ENCODE peak calls at places on chromosomes 2 and 18, in ten cellular contexts. Y is GM23338, R is right cardiac atrium, E is GM23248, D is Caco-2, H is esophagus squamous epithelium, J is upper lobe of right lung, X is mucosa of descending colon, Q is fibroblast of pulmonary artery, P is AG09309. L is an unnamed sample.

GRCh38 chr2:138811454-138811853 is 31.3 kb upstream of the NXPH2 start:
- DNase-seq in Y (no peak), R (no peak), E (no peak), D (no peak), H (no peak), J (no peak), X (no peak), Q (no peak), P (no peak), L (no peak)

GRCh38 chr2:232455426-232456255 is at the start of gene ALPI:
- DNase-seq in Y (no peak), R (no peak), E (no peak), D (peak), H (no peak), J (peak), X (peak), Q (no peak), P (no peak), L (no peak)

GRCh38 chr2:216181351-216181750 is 72.2 kb downstream of the XRCC5 start:
- DNase-seq in Y (no peak), R (no peak), E (no peak), D (no peak), H (no peak), J (no peak), X (no peak), Q (no peak), P (no peak), L (peak)

GRCh38 chr2:190651413-190651812 is 2.5 kb downstream of the NAB1 start:
- DNase-seq in Y (no peak), R (no peak), E (no peak), D (no peak), H (no peak), J (no peak), X (no peak), Q (no peak), P (no peak), L (no peak)

GRCh38 chr2:126172785-126173184 is 483.2 kb upstream of the GYPC start:
- DNase-seq in Y (no peak), R (no peak), E (no peak), D (no peak), H (no peak), J (no peak), X (no peak), Q (no peak), P (no peak), L (no peak)

GRCh38 chr18:12278765-12279682 is 24.9 kb downstream of the CIDEA start:
- DNase-seq in Y (peak), R (peak), E (peak), D (peak), H (no peak), J (peak), X (peak), Q (peak), P (peak), L (no peak)

GRCh38 chr2:195094330-195094729 is 562.7 kb upstream of the SLC39A10 start:
- DNase-seq in Y (no peak), R (no peak), E (peak), D (no peak), H (no peak), J (no peak), X (no peak), Q (peak), P (no peak), L (no peak)

GRCh38 chr18:23337599-23338444 is 115.3 kb upstream of the RIOK3 start:
- DNase-seq in Y (peak), R (no peak), E (peak), D (no peak), H (no peak), J (no peak), X (no peak), Q (peak), P (no peak), L (peak)

GRCh38 chr2:180240774-180241173 is 233.7 kb upstream of the CWC22 start:
- DNase-seq in Y (peak), R (no peak), E (peak), D (no peak), H (no peak), J (no peak), X (no peak), Q (peak), P (no peak), L (peak)

GRCh38 chr18:36895606-36896005 is 66.7 kb downstream of the KIAA1328 start:
- DNase-seq in Y (no peak), R (no peak), E (no peak), D (no peak), H (no peak), J (no peak), X (no peak), Q (no peak), P (no peak), L (no peak)

GRCh38 chr2:102060047-102060446 is 68.3 kb downstream of the IL1R2 start:
- DNase-seq in Y (no peak), R (no peak), E (no peak), D (no peak), H (no peak), J (no peak), X (no peak), Q (no peak), P (no peak), L (no peak)

GRCh38 chr18:3346487-3346886 is 84.6 kb downstream of the MYL12B start:
- DNase-seq in Y (no peak), R (no peak), E (no peak), D (no peak), H (no peak), J (no peak), X (no peak), Q (no peak), P (no peak), L (no peak)

GRCh38 chr2:37306024-37306423 is 18.6 kb downstream of the PRKD3 start:
- DNase-seq in Y (no peak), R (no peak), E (no peak), D (no peak), H (no peak), J (no peak), X (no peak), Q (no peak), P (no peak), L (no peak)

GRCh38 chr2:43363086-43363485 is 136.7 kb upstream of the ZFP36L2 start:
- DNase-seq in Y (no peak), R (no peak), E (no peak), D (no peak), H (no peak), J (no peak), X (no peak), Q (no peak), P (no peak), L (no peak)

GRCh38 chr2:190837417-190837816 is 43.2 kb upstream of the GLS start:
- DNase-seq in Y (no peak), R (no peak), E (peak), D (no peak), H (no peak), J (no peak), X (no peak), Q (peak), P (no peak), L (peak)

GRCh38 chr2:241887806-241888522 is 18.4 kb downstream of the RTP5 start:
- DNase-seq in Y (no peak), R (peak), E (no peak), D (no peak), H (no peak), J (no peak), X (no peak), Q (no peak), P (no peak), L (no peak)

GRCh38 chr2:128379021-128380005 is 60.6 kb upstream of the HS6ST1 start:
- DNase-seq in Y (no peak), R (peak), E (peak), D (peak), H (no peak), J (peak), X (no peak), Q (peak), P (peak), L (peak)

GRCh38 chr2:8116661-8117060 is 565.2 kb upstream of the ID2 start:
- DNase-seq in Y (no peak), R (no peak), E (no peak), D (no peak), H (no peak), J (no peak), X (peak), Q (no peak), P (no peak), L (no peak)

GRCh38 chr2:163785162-163785561 is 49.4 kb upstream of the FIGN start:
- DNase-seq in Y (no peak), R (no peak), E (no peak), D (no peak), H (no peak), J (no peak), X (no peak), Q (no peak), P (no peak), L (no peak)

GRCh38 chr2:212905640-212906201 is 245.7 kb downstream of the IKZF2 start:
- DNase-seq in Y (peak), R (no peak), E (no peak), D (peak), H (no peak), J (no peak), X (no peak), Q (peak), P (no peak), L (no peak)

GRCh38 chr2:41705634-41706033 is 342.2 kb upstream of the PKDCC start:
- DNase-seq in Y (no peak), R (no peak), E (no peak), D (no peak), H (no peak), J (no peak), X (no peak), Q (no peak), P (no peak), L (no peak)

GRCh38 chr2:120561393-120562035 is 174.2 kb upstream of the GLI2 start:
- DNase-seq in Y (no peak), R (no peak), E (no peak), D (no peak), H (no peak), J (no peak), X (no peak), Q (no peak), P (no peak), L (no peak)

GRCh38 chr2:69915050-69915945 is at the start of gene MXD1:
- DNase-seq in Y (peak), R (peak), E (peak), D (peak), H (no peak), J (no peak), X (no peak), Q (no peak), P (no peak), L (no peak)

GRCh38 chr2:134253804-134254203 is at the start of gene MGAT5:
- DNase-seq in Y (no peak), R (no peak), E (no peak), D (no peak), H (no peak), J (no peak), X (no peak), Q (peak), P (no peak), L (no peak)

GRCh38 chr2:104434363-104434792 is 419.5 kb upstream of the POU3F3 start:
- DNase-seq in Y (peak), R (no peak), E (peak), D (no peak), H (no peak), J (peak), X (peak), Q (no peak), P (no peak), L (no peak)

GRCh38 chr2:153873062-153874048 is 1.6 kb downstream of the GALNT13 start:
- DNase-seq in Y (peak), R (no peak), E (no peak), D (no peak), H (no peak), J (peak), X (no peak), Q (no peak), P (no peak), L (peak)

GRCh38 chr2:178205853-178206516 is 11.7 kb downstream of the OSBPL6 start:
- DNase-seq in Y (no peak), R (no peak), E (peak), D (no peak), H (no peak), J (no peak), X (no peak), Q (peak), P (no peak), L (no peak)

GRCh38 chr2:240142256-240142775 is 1.9 kb upstream of the OTOS start:
- DNase-seq in Y (no peak), R (no peak), E (no peak), D (no peak), H (no peak), J (peak), X (peak), Q (no peak), P (no peak), L (no peak)

GRCh38 chr18:50507120-50507590 is 52.7 kb upstream of the MAPK4 start:
- DNase-seq in Y (peak), R (peak), E (peak), D (peak), H (no peak), J (no peak), X (peak), Q (peak), P (no peak), L (no peak)

GRCh38 chr2:105749583-105750399 is 5.1 kb downstream of the NCK2 start:
- DNase-seq in Y (no peak), R (no peak), E (no peak), D (no peak), H (no peak), J (no peak), X (no peak), Q (no peak), P (no peak), L (no peak)

GRCh38 chr2:239300242-239300641 is 100.6 kb downstream of the HDAC4 start:
- DNase-seq in Y (no peak), R (no peak), E (no peak), D (no peak), H (no peak), J (no peak), X (peak), Q (no peak), P (no peak), L (no peak)

GRCh38 chr2:217994776-217995274 is 8.0 kb downstream of the TNS1 start:
- DNase-seq in Y (no peak), R (peak), E (peak), D (no peak), H (no peak), J (no peak), X (no peak), Q (peak), P (peak), L (no peak)

GRCh38 chr2:128469875-128470274 is 151.2 kb upstream of the HS6ST1 start:
- DNase-seq in Y (no peak), R (no peak), E (no peak), D (no peak), H (no peak), J (peak), X (no peak), Q (no peak), P (no peak), L (no peak)

GRCh38 chr2:23495661-23496114 is 110.7 kb downstream of the KLHL29 start:
- DNase-seq in Y (no peak), R (peak), E (no peak), D (no peak), H (no peak), J (peak), X (no peak), Q (no peak), P (no peak), L (no peak)

GRCh38 chr2:200258881-200259576 is 47.5 kb upstream of the SPATS2L start:
- DNase-seq in Y (no peak), R (no peak), E (no peak), D (no peak), H (no peak), J (no peak), X (no peak), Q (peak), P (no peak), L (no peak)

GRCh38 chr18:62669225-62669624 is 46.1 kb upstream of the PHLPP1 start:
- DNase-seq in Y (no peak), R (no peak), E (no peak), D (no peak), H (no peak), J (no peak), X (no peak), Q (no peak), P (no peak), L (no peak)

GRCh38 chr2:54902763-54903162 is 147.5 kb downstream of the RTN4 start:
- DNase-seq in Y (no peak), R (no peak), E (no peak), D (no peak), H (no peak), J (no peak), X (no peak), Q (no peak), P (no peak), L (no peak)

GRCh38 chr2:66576381-66577330 is 141.7 kb downstream of the MEIS1 start:
- DNase-seq in Y (peak), R (peak), E (peak), D (no peak), H (no peak), J (no peak), X (peak), Q (peak), P (no peak), L (no peak)

GRCh38 chr18:58221060-58221725 is 177.2 kb downstream of the NEDD4L start:
- DNase-seq in Y (peak), R (no peak), E (peak), D (peak), H (no peak), J (no peak), X (no peak), Q (peak), P (no peak), L (no peak)
- H3K4me3 ChIP-seq in Y (no peak), R (no peak), E (no peak), D (peak), H (peak), J (peak), X (no peak), Q (no peak), P (no peak), L (no peak)

GRCh38 chr18:48136544-48137353 is 206.3 kb upstream of the SMAD2 start:
- DNase-seq in Y (peak), R (peak), E (peak), D (no peak), H (no peak), J (no peak), X (peak), Q (no peak), P (no peak), L (no peak)

GRCh38 chr18:48135436-48135966 is 205.0 kb upstream of the SMAD2 start:
- DNase-seq in Y (peak), R (no peak), E (no peak), D (no peak), H (no peak), J (no peak), X (no peak), Q (no peak), P (no peak), L (no peak)

GRCh38 chr18:48137354-48138208 is 207.1 kb upstream of the SMAD2 start:
- DNase-seq in Y (peak), R (no peak), E (no peak), D (no peak), H (no peak), J (no peak), X (peak), Q (no peak), P (no peak), L (no peak)

GRCh38 chr18:48134609-48135008 is 204.2 kb upstream of the SMAD2 start:
- DNase-seq in Y (no peak), R (no peak), E (no peak), D (no peak), H (no peak), J (no peak), X (no peak), Q (no peak), P (no peak), L (no peak)

DNA sequence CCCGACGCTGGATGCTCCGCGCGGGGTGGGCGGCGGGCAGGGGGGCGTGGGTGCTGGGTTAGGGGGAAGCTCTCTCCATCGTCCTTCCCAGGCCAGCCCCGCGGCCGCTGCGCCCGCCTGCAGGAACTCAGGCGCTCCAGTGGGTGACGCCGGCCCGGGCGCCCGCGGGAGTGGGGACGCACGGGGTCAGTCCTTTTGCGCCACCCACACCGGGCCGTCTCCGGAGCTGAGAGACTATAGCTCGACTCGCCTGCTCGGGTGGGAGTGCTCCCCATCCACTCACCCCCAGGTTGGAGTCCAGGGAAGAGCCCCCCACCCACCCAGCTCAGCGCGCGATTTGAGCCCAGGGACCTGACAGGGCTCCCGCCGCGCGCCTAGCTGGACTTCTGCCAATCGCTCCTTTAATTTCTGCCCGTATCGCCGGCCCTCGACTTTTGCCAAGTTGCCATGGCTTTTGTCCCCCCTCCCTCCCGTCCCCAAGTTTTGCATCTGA is 205.6 kb upstream of the SMAD2 start:
- DNase-seq in Y (peak), R (peak), E (no peak), D (no peak), H (no peak), J (no peak), X (peak), Q (no peak), P (no peak), L (peak)
- H3K4me3 ChIP-seq in Y (peak), R (peak), E (peak), D (peak), H (peak), J (peak), X (peak), Q (peak), P (no peak), L (peak)

DNA sequence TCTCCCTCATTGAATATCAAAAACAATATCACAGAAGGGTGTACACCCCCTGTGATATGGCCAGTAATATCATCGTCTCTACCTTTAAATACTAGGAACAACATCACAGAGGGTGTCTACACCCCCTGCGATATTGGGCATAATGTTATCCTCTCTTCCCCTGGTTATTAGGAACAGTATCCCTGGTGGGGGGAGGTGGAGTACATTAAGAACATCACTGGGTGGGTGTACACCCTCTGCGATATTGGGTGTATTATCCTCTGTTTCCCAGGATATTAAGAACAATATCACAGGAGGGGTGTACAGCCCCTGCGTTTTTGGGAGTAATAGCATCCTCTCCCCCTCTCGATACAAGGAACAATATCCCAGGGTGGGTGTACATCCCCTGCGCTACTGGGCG is 1932.8 kb downstream of the SUCLG1 start:
- DNase-seq in Y (no peak), R (no peak), E (no peak), D (no peak), H (no peak), J (no peak), X (no peak), Q (no peak), P (no peak), L (no peak)
- H3K4me3 ChIP-seq in Y (no peak), R (no peak), E (no peak), D (no peak), H (no peak), J (no peak), X (no peak), Q (no peak), P (no peak), L (no peak)

GRCh38 chr2:147847746-147848391 is 3.0 kb downstream of the ACVR2A start:
- DNase-seq in Y (no peak), R (no peak), E (no peak), D (no peak), H (no peak), J (no peak), X (no peak), Q (peak), P (no peak), L (no peak)
- H3K4me3 ChIP-seq in Y (peak), R (no peak), E (peak), D (no peak), H (no peak), J (no peak), X (peak), Q (peak), P (no peak), L (no peak)

DNA sequence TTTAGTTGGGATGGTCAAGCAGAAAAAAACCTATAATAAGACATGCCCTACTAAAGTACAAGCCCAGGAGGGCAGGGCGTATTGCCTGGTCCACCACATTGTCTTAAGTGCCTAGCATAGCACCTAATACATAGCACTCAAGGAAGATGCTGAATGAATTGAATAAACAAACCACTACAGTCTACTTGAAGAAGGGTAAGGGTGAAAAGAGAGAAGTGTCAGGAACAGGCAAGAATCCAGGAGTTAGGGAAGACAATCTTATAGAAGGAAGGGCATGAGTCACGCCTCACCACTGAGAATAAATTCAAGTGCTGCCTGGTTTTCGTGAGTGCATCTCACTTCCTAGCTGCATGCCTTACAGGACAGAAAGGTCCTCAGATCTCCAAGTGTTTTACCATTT is 13.9 kb downstream of the SLC19A3 start:
- DNase-seq in Y (no peak), R (no peak), E (peak), D (no peak), H (no peak), J (no peak), X (no peak), Q (peak), P (no peak), L (no peak)
- H3K4me3 ChIP-seq in Y (no peak), R (no peak), E (peak), D (no peak), H (no peak), J (no peak), X (no peak), Q (no peak), P (no peak), L (no peak)

L was measured in HAP-1.